ENCODE peak calls at places on chromosomes 2 and 18, in five cellular contexts. G is PC-3, R is neural progenitor cell, C is GM23248, W is MM.1S. T is an unnamed sample.

GRCh38 chr2:45898819-45899218 is 247.3 kb downstream of the PRKCE start:
- DNase-seq in R (no peak), C (no peak), W (no peak), G (no peak), T (no peak)

GRCh38 chr2:69437751-69438154 is 518 bp upstream of the NFU1 start:
- DNase-seq in G (peak; percentile 39), W (no peak), R (no peak), C (peak; percentile 62), T (peak; percentile 38)

GRCh38 chr2:224220581-224221255 is 181.2 kb downstream of the FAM124B start:
- DNase-seq in C (peak; percentile 81), G (peak; percentile 63), W (no peak), R (no peak), T (no peak)

GRCh38 chr18:57004366-57005121 is 142.3 kb upstream of the BOD1L2 start:
- DNase-seq in W (peak; percentile 61), R (no peak), G (peak; percentile 56), C (peak; percentile 75), T (peak; percentile 31)

GRCh38 chr18:23703057-23703986 is 14.1 kb downstream of the LAMA3 start:
- DNase-seq in G (peak; percentile 80), R (peak; percentile 49), W (no peak), C (peak; percentile 84), T (peak; percentile 65)

GRCh38 chr2:30252723-30253688 is 21.7 kb downstream of the LBH start:
- DNase-seq in C (peak; percentile 88), W (no peak), G (peak; percentile 25), R (no peak), T (peak; percentile 89)

GRCh38 chr2:45889053-45889452 is 237.6 kb downstream of the PRKCE start:
- DNase-seq in W (peak; percentile 32), G (no peak), C (no peak), R (peak; percentile 33), T (peak; percentile 41)

GRCh38 chr2:134440336-134440909 is 186.6 kb downstream of the MGAT5 start:
- DNase-seq in C (no peak), G (no peak), W (no peak), R (no peak), T (no peak)

GRCh38 chr2:187169108-187169713 is 278.8 kb downstream of the CALCRL start:
- DNase-seq in C (peak; percentile 23), R (no peak), W (peak; percentile 14), G (no peak), T (no peak)

GRCh38 chr2:15890936-15891905 is 49.1 kb upstream of the MYCN start:
- DNase-seq in G (peak; percentile 9), R (peak; percentile 59), W (no peak), C (no peak), T (peak; percentile 63)

GRCh38 chr2:178506101-178506500 is 25.8 kb downstream of the PLEKHA3 start:
- DNase-seq in G (no peak), W (no peak), C (no peak), R (no peak), T (no peak)

GRCh38 chr2:48781366-48781765 is 25.8 kb upstream of the LHCGR start:
- DNase-seq in C (peak; percentile 63), R (no peak), W (no peak), G (no peak), T (no peak)

GRCh38 chr2:17000083-17000482 is 334.4 kb upstream of the CYRIA start:
- DNase-seq in R (no peak), W (no peak), C (no peak), G (no peak), T (no peak)

GRCh38 chr2:190867832-190868231 is 12.8 kb upstream of the GLS start:
- DNase-seq in G (no peak), C (no peak), R (no peak), W (no peak), T (no peak)

GRCh38 chr2:233426619-233427342 is 72.5 kb downstream of the DGKD start:
- DNase-seq in C (peak; percentile 78), G (peak; percentile 90), W (no peak), R (no peak), T (no peak)

GRCh38 chr2:241878007-241878970 is 8.8 kb downstream of the RTP5 start:
- DNase-seq in C (peak; percentile 82), G (peak; percentile 81), R (peak; percentile 81), W (peak; percentile 63), T (peak; percentile 88)

GRCh38 chr2:65436169-65436824 is 3.9 kb upstream of the SPRED2 start:
- DNase-seq in C (peak; percentile 97), W (peak; percentile 80), R (peak; percentile 79), G (peak; percentile 85), T (peak; percentile 95)

GRCh38 chr18:31672628-31673027 is 11.8 kb downstream of the B4GALT6 start:
- DNase-seq in W (no peak), G (no peak), C (no peak), R (no peak), T (no peak)

GRCh38 chr2:10412380-10412779 is 35.7 kb downstream of the ODC1 start:
- DNase-seq in W (peak; percentile 49), G (peak; percentile 62), C (peak; percentile 63), R (peak; percentile 66), T (no peak)

GRCh38 chr2:181117176-181117925 is 136.9 kb downstream of the UBE2E3 start:
- DNase-seq in G (no peak), C (no peak), W (no peak), R (no peak), T (no peak)

GRCh38 chr2:162123806-162124758 is 28.0 kb downstream of the GCG start:
- DNase-seq in G (peak; percentile 88), W (peak; percentile 73), R (peak; percentile 68), C (peak; percentile 54), T (peak; percentile 79)

GRCh38 chr2:8234757-8235374 is 447.0 kb upstream of the ID2 start:
- DNase-seq in G (no peak), W (peak; percentile 24), C (no peak), R (no peak), T (no peak)

GRCh38 chr2:126781806-126782205 is 116.9 kb upstream of the TEX51 start:
- DNase-seq in R (no peak), G (no peak), W (no peak), C (no peak), T (no peak)

GRCh38 chr18:80050797-80051196 is 16.6 kb downstream of the RBFA start:
- DNase-seq in G (no peak), C (no peak), R (no peak), W (no peak), T (no peak)
- H3K9me3 ChIP-seq in G (peaks cover 3% of the 10 kb centered on the region), C (no peaks in the 10 kb centered on the region), R (peaks cover 29% of the 10 kb centered on the region), W (no peaks in the 10 kb centered on the region), T (peaks cover 7% of the 10 kb centered on the region)

DNA sequence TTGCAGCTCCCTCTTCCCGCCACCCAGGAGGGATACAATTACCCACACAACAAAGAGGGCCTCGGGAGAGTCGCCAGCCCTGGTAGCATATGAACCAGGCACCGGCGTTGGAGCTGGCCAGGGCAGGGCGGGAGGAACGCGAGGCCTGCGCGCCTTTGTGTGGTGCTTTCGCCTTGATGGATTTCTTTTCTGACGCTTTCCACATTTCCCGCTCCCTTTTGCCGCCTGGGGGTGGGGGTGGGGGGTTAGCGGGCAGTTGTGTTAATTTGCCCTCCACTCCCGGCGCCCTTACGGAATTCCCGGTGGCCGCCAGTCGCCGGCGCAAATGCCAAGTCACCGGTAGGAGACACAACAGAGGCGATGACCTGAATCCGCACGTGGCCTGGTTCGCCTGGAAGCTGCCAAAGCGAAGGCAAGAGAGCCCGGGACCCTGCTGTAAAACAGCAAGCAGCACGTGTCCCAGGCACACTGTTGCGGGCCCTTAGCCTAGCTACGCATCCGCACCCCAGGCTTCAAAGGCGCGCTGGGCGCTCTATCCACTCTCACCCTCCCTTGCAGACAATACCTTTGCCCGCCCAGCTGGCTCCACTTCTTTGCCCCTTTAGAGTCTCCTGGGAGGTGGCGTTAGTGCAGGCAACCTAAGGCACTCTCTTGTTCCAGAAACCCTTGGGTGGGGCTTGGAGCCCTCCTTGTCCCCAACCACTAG is 3.4 kb downstream of the GAD1 start:
- DNase-seq in G (no peak), R (peak; percentile 70), C (no peak), W (no peak), T (no peak)
- TF ChIP-seq EZH2 in G (no peak), R (peak; percentile 78), C (no peak), W (no peak), T (peak; percentile 77)

GRCh38 chr18:67516432-67517223 is at the start of gene DSEL:
- DNase-seq in R (peak; percentile 95), G (peak; percentile 89), W (peak; percentile 91), C (peak; percentile 99), T (peak; percentile 99)
- TF ChIP-seq EZH2phosphoT487 in R (no peak), G (no peak), W (no peak), C (no peak), T (no peak)

GRCh38 chr18:78639597-78639950 is 340.0 kb upstream of the SALL3 start:
- DNase-seq in C (no peak), G (no peak), W (no peak), R (no peak), T (no peak)

GRCh38 chr18:78637442-78638402 is 341.9 kb upstream of the SALL3 start:
- DNase-seq in W (no peak), R (no peak), G (no peak), C (no peak), T (no peak)

GRCh38 chr18:78640596-78640995 is 339.0 kb upstream of the SALL3 start:
- DNase-seq in W (no peak), G (no peak), R (no peak), C (no peak), T (no peak)

GRCh38 chr18:78641689-78642231 is 337.9 kb upstream of the SALL3 start:
- DNase-seq in W (no peak), C (no peak), R (no peak), G (no peak), T (no peak)

DNA sequence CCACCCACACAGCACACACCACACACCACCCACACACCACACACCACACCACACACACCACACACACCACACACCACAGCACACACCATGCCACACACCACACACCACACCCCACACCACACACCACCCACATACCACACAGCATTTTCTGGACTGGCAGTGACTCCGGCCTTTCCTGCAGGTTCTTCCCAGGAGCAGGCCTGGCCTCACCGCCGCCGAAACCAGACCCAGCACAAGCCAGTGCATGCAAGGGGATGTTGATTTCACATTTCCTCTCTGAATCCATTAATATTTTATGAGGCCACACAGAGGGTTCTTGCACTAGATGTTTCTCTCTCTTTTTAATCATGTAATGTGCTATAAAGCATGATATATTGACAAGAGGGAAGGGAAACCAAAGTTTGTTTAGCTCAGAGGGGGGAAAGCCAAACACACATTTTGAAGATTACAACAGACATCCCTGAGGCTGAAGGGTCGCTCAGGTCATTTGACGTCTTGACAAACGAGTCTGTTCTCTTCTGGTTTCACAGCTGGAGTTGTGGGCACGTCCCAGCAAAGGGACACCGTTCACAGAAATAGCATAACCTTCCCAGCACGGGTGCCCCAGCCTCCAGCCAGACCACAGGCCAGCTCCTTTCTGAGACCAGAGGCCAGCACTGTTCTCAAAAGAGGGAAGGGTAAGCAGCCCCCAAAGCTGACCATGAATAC is 340.6 kb upstream of the SALL3 start:
- DNase-seq in R (no peak), G (no peak), C (no peak), W (no peak), T (no peak)
- H3K9me3 ChIP-seq in R (no peaks in the 10 kb centered on the region), G (no peaks in the 10 kb centered on the region), C (no peaks in the 10 kb centered on the region), W (no peaks in the 10 kb centered on the region), T (no peaks in the 10 kb centered on the region)